ENCODE peak calls at places on chromosomes 6 and 20, in seven cellular contexts. N, Q, P, Z, R, I and C are unnamed samples.

GRCh38 chr6:71040841-71041240 is 84.0 kb upstream of the B3GAT2 start:
- DNase-seq in P (no peak), R (no peak), N (no peak), Q (no peak), I (no peak), Z (no peak), C (no peak)

GRCh38 chr6:61901748-61902147 is 384.3 kb downstream of the KHDRBS2 start:
- DNase-seq in I (no peak), P (no peak), Q (no peak), Z (no peak), N (no peak), R (no peak), C (no peak)

GRCh38 chr6:134995536-134995935 is 45.6 kb upstream of the ALDH8A1 start:
- DNase-seq in Z (no peak), Q (no peak), I (no peak), N (no peak), R (no peak), P (no peak), C (no peak)

GRCh38 chr6:16331328-16332174 is 93.2 kb downstream of the GMPR start:
- DNase-seq in Q (peak; percentile 86), N (no peak), Z (peak; percentile 83), P (peak; percentile 84), I (peak; percentile 37), R (peak; percentile 54), C (peak; percentile 58)

GRCh38 chr6:133326584-133326983 is 85.4 kb downstream of the EYA4 start:
- DNase-seq in I (no peak), N (no peak), Q (no peak), Z (no peak), R (no peak), P (no peak), C (no peak)

GRCh38 chr20:48738399-48739304 is 89.1 kb downstream of the PREX1 start:
- DNase-seq in Q (no peak), R (peak; percentile 64), Z (no peak), N (no peak), I (no peak), P (no peak), C (peak; percentile 75)

GRCh38 chr6:97133071-97133470 is 149.9 kb downstream of the MMS22L start:
- DNase-seq in Q (no peak), I (no peak), R (no peak), N (no peak), Z (peak; percentile 61), P (no peak), C (peak; percentile 15)

GRCh38 chr6:125658759-125659431 is 90.5 kb upstream of the HEY2 start:
- DNase-seq in N (no peak), P (no peak), R (no peak), Z (no peak), I (no peak), Q (no peak), C (no peak)

GRCh38 chr20:63100926-63101699 is 94.3 kb upstream of the BHLHE23 start:
- DNase-seq in Q (no peak), N (no peak), P (peak; percentile 37), R (no peak), I (no peak), Z (no peak), C (no peak)

GRCh38 chr6:17584241-17584803 is 15.8 kb upstream of the FAM8A1 start:
- DNase-seq in P (no peak), N (peak; percentile 64), R (no peak), I (no peak), Z (no peak), Q (peak; percentile 72), C (no peak)